ENCODE peak calls at places on chromosomes 3 and 15, in ten cellular contexts. One of them, this sample, is unnamed.

GRCh38 chr15:75659928-75660645 is 12.4 kb downstream of the SNX33 start:
- DNase-seq in HCT116: no peak
- DNase-seq in endothelial cell of umbilical vein: no peak
- DNase-seq in breast epithelium: no peak
- DNase-seq in HepG2: no peak
- DNase-seq in sigmoid colon: no peak
- DNase-seq in suprapubic skin: no peak
- DNase-seq in spleen: no peak
- DNase-seq in transverse colon: no peak
- DNase-seq in stomach: no peak
- DNase-seq in this sample: no peak

GRCh38 chr3:14774431-14774830 is 44.3 kb upstream of the FGD5 start:
- DNase-seq in sigmoid colon: peak; percentile 39
- DNase-seq in HCT116: no peak
- DNase-seq in HepG2: no peak
- DNase-seq in transverse colon: no peak
- DNase-seq in endothelial cell of umbilical vein: no peak
- DNase-seq in spleen: peak; percentile 48
- DNase-seq in suprapubic skin: peak; percentile 59
- DNase-seq in stomach: peak; percentile 23
- DNase-seq in breast epithelium: no peak
- DNase-seq in this sample: no peak

GRCh38 chr15:58504674-58505234 is 73.0 kb downstream of the LIPC start:
- DNase-seq in breast epithelium: no peak
- DNase-seq in transverse colon: no peak
- DNase-seq in HepG2: no peak
- DNase-seq in suprapubic skin: no peak
- DNase-seq in sigmoid colon: no peak
- DNase-seq in spleen: no peak
- DNase-seq in HCT116: no peak
- DNase-seq in endothelial cell of umbilical vein: no peak
- DNase-seq in stomach: no peak
- DNase-seq in this sample: no peak

GRCh38 chr3:183498634-183499033 is 56.9 kb downstream of the KLHL6 start:
- DNase-seq in spleen: no peak
- DNase-seq in HCT116: no peak
- DNase-seq in transverse colon: no peak
- DNase-seq in breast epithelium: no peak
- DNase-seq in endothelial cell of umbilical vein: no peak
- DNase-seq in sigmoid colon: no peak
- DNase-seq in stomach: no peak
- DNase-seq in suprapubic skin: no peak
- DNase-seq in HepG2: peak; percentile 16
- DNase-seq in this sample: no peak

GRCh38 chr15:65082303-65082958 is 5.9 kb downstream of the KBTBD13 start:
- DNase-seq in HepG2: no peak
- DNase-seq in endothelial cell of umbilical vein: no peak
- DNase-seq in suprapubic skin: no peak
- DNase-seq in transverse colon: peak; percentile 69
- DNase-seq in stomach: no peak
- DNase-seq in HCT116: no peak
- DNase-seq in spleen: no peak
- DNase-seq in breast epithelium: no peak
- DNase-seq in sigmoid colon: no peak
- DNase-seq in this sample: peak; percentile 22

GRCh38 chr3:141083831-141084624 is 32.9 kb downstream of the SPSB4 start:
- DNase-seq in stomach: no peak
- DNase-seq in HepG2: no peak
- DNase-seq in suprapubic skin: no peak
- DNase-seq in endothelial cell of umbilical vein: no peak
- DNase-seq in HCT116: no peak
- DNase-seq in spleen: peak; percentile 58
- DNase-seq in sigmoid colon: no peak
- DNase-seq in breast epithelium: no peak
- DNase-seq in transverse colon: no peak
- DNase-seq in this sample: no peak

GRCh38 chr3:129021140-129021551 is 20.0 kb downstream of the EFCC1 start:
- DNase-seq in endothelial cell of umbilical vein: no peak
- DNase-seq in suprapubic skin: no peak
- DNase-seq in HCT116: no peak
- DNase-seq in transverse colon: no peak
- DNase-seq in HepG2: peak; percentile 24
- DNase-seq in sigmoid colon: no peak
- DNase-seq in spleen: peak; percentile 14
- DNase-seq in stomach: no peak
- DNase-seq in breast epithelium: no peak
- DNase-seq in this sample: no peak

GRCh38 chr3:58924581-58924980 is 125.2 kb downstream of the CFAP20DC start:
- DNase-seq in stomach: no peak
- DNase-seq in sigmoid colon: no peak
- DNase-seq in transverse colon: no peak
- DNase-seq in spleen: no peak
- DNase-seq in endothelial cell of umbilical vein: no peak
- DNase-seq in HepG2: no peak
- DNase-seq in suprapubic skin: no peak
- DNase-seq in HCT116: no peak
- DNase-seq in breast epithelium: no peak
- DNase-seq in this sample: no peak

GRCh38 chr3:5037828-5038227 is 58.6 kb downstream of the BHLHE40 start:
- DNase-seq in endothelial cell of umbilical vein: no peak
- DNase-seq in stomach: no peak
- DNase-seq in breast epithelium: no peak
- DNase-seq in HCT116: no peak
- DNase-seq in sigmoid colon: no peak
- DNase-seq in transverse colon: no peak
- DNase-seq in spleen: peak; percentile 10
- DNase-seq in suprapubic skin: no peak
- DNase-seq in HepG2: no peak
- DNase-seq in this sample: no peak

GRCh38 chr15:60844431-60845174 is 365.7 kb upstream of the ICE2 start:
- DNase-seq in suprapubic skin: no peak
- DNase-seq in breast epithelium: no peak
- DNase-seq in sigmoid colon: no peak
- DNase-seq in spleen: no peak
- DNase-seq in endothelial cell of umbilical vein: no peak
- DNase-seq in transverse colon: peak; percentile 24
- DNase-seq in HepG2: no peak
- DNase-seq in stomach: no peak
- DNase-seq in HCT116: no peak
- DNase-seq in this sample: no peak

GRCh38 chr3:176789281-176789705 is 408.0 kb downstream of the TBL1XR1 start:
- DNase-seq in sigmoid colon: no peak
- DNase-seq in HCT116: no peak
- DNase-seq in endothelial cell of umbilical vein: no peak
- DNase-seq in breast epithelium: no peak
- DNase-seq in transverse colon: no peak
- DNase-seq in suprapubic skin: no peak
- DNase-seq in stomach: no peak
- DNase-seq in HepG2: no peak
- DNase-seq in spleen: no peak
- DNase-seq in this sample: no peak

DNA sequence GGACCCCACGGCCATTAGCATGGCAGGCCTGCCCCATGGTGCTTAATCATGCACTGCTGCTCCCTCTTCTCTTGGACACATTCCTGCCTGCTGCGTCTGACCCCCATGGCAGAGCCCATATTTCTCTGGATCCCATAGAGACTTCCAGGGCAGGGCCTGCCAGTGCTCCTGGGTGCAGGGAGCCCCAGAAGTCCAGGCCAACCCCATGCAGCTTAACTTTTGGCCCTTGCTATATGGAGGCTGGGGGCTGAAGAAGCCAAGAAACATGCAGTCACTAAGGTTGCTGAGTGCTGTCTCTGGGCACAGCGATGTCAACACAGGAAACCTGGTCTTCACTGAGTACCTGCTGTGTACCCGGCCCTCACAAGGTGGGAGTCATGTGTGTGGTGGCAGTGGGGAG is 11.3 kb upstream of the PRKCD start:
- DNase-seq in breast epithelium: no peak
- DNase-seq in suprapubic skin: no peak
- DNase-seq in endothelial cell of umbilical vein: no peak
- DNase-seq in spleen: no peak
- DNase-seq in HCT116: no peak
- DNase-seq in HepG2: no peak
- DNase-seq in sigmoid colon: no peak
- DNase-seq in stomach: no peak
- DNase-seq in transverse colon: no peak
- DNase-seq in this sample: no peak
- H3K4me1 ChIP-seq in breast epithelium: peaks cover 14% of the 10 kb centered on the region
- H3K4me1 ChIP-seq in suprapubic skin: peaks cover 26% of the 10 kb centered on the region
- H3K4me1 ChIP-seq in endothelial cell of umbilical vein: no peaks in the 10 kb centered on the region
- H3K4me1 ChIP-seq in spleen: peaks cover 20% of the 10 kb centered on the region
- H3K4me1 ChIP-seq in HCT116: peaks cover 21% of the 10 kb centered on the region
- H3K4me1 ChIP-seq in HepG2: peaks cover 65% of the 10 kb centered on the region
- H3K4me1 ChIP-seq in sigmoid colon: no peaks in the 10 kb centered on the region
- H3K4me1 ChIP-seq in stomach: peaks cover 77% of the 10 kb centered on the region
- H3K4me1 ChIP-seq in transverse colon: peaks cover 78% of the 10 kb centered on the region
- H3K4me1 ChIP-seq in this sample: peaks cover 50% of the 10 kb centered on the region

GRCh38 chr3:15955968-15956367 is 158.2 kb upstream of the ANKRD28 start:
- DNase-seq in HCT116: no peak
- DNase-seq in HepG2: no peak
- DNase-seq in suprapubic skin: no peak
- DNase-seq in endothelial cell of umbilical vein: no peak
- DNase-seq in breast epithelium: no peak
- DNase-seq in sigmoid colon: no peak
- DNase-seq in stomach: no peak
- DNase-seq in transverse colon: no peak
- DNase-seq in spleen: no peak
- DNase-seq in this sample: no peak

GRCh38 chr3:15958692-15959433 is 161.1 kb upstream of the ANKRD28 start:
- DNase-seq in endothelial cell of umbilical vein: peak; percentile 37
- DNase-seq in breast epithelium: no peak
- DNase-seq in stomach: no peak
- DNase-seq in HCT116: no peak
- DNase-seq in suprapubic skin: no peak
- DNase-seq in sigmoid colon: no peak
- DNase-seq in transverse colon: no peak
- DNase-seq in HepG2: no peak
- DNase-seq in spleen: no peak
- DNase-seq in this sample: no peak

GRCh38 chr3:15964605-15965061 is 166.9 kb upstream of the ANKRD28 start:
- DNase-seq in suprapubic skin: no peak
- DNase-seq in stomach: no peak
- DNase-seq in spleen: no peak
- DNase-seq in sigmoid colon: peak; percentile 70
- DNase-seq in endothelial cell of umbilical vein: peak; percentile 50
- DNase-seq in HepG2: no peak
- DNase-seq in breast epithelium: no peak
- DNase-seq in transverse colon: no peak
- DNase-seq in HCT116: no peak
- DNase-seq in this sample: no peak

GRCh38 chr3:15953841-15954240 is 156.1 kb upstream of the ANKRD28 start:
- DNase-seq in endothelial cell of umbilical vein: no peak
- DNase-seq in breast epithelium: no peak
- DNase-seq in stomach: no peak
- DNase-seq in transverse colon: no peak
- DNase-seq in spleen: no peak
- DNase-seq in sigmoid colon: no peak
- DNase-seq in HCT116: peak; percentile 10
- DNase-seq in suprapubic skin: no peak
- DNase-seq in HepG2: no peak
- DNase-seq in this sample: no peak

DNA sequence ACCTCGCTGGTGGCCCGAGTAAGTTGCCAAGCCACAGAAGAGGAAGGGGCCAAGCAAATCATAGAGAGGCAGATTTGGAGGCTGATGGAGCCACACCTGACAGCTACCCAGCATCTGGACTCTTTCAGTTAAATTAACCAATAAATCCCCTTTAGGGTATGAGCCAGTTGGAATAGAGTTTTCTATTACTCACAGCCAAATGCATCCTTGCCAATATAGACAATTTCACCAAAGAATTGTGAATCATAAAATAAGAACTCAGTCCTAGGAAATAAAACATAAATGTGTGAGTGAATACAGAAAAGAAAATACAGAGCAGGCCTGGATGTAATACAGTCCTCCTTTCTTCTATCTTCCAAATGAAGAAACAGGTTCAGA is 161.6 kb upstream of the ANKRD28 start:
- DNase-seq in breast epithelium: no peak
- DNase-seq in sigmoid colon: no peak
- DNase-seq in transverse colon: no peak
- DNase-seq in suprapubic skin: no peak
- DNase-seq in HCT116: no peak
- DNase-seq in endothelial cell of umbilical vein: no peak
- DNase-seq in stomach: no peak
- DNase-seq in spleen: no peak
- DNase-seq in HepG2: no peak
- DNase-seq in this sample: no peak
- TF ChIP-seq POLR2AphosphoS5 in breast epithelium: no peak
- TF ChIP-seq POLR2AphosphoS5 in sigmoid colon: no peak
- TF ChIP-seq POLR2AphosphoS5 in transverse colon: no peak
- TF ChIP-seq POLR2AphosphoS5 in suprapubic skin: no peak
- TF ChIP-seq POLR2AphosphoS5 in HCT116: no peak
- TF ChIP-seq POLR2AphosphoS5 in endothelial cell of umbilical vein: no peak
- TF ChIP-seq POLR2AphosphoS5 in stomach: no peak
- TF ChIP-seq POLR2AphosphoS5 in spleen: no peak
- TF ChIP-seq POLR2AphosphoS5 in HepG2: no peak
- TF ChIP-seq POLR2AphosphoS5 in this sample: no peak

GRCh38 chr3:152192050-152192449 is 76.7 kb upstream of the MBNL1 start:
- DNase-seq in stomach: no peak
- DNase-seq in transverse colon: no peak
- DNase-seq in sigmoid colon: no peak
- DNase-seq in HCT116: no peak
- DNase-seq in spleen: no peak
- DNase-seq in suprapubic skin: no peak
- DNase-seq in breast epithelium: no peak
- DNase-seq in endothelial cell of umbilical vein: no peak
- DNase-seq in HepG2: no peak
- DNase-seq in this sample: no peak
- H3K4me1 ChIP-seq in stomach: peaks cover 41% of the 10 kb centered on the region
- H3K4me1 ChIP-seq in transverse colon: peaks cover 4% of the 10 kb centered on the region
- H3K4me1 ChIP-seq in sigmoid colon: peaks cover 4% of the 10 kb centered on the region
- H3K4me1 ChIP-seq in HCT116: no peaks in the 10 kb centered on the region
- H3K4me1 ChIP-seq in spleen: peaks cover 50% of the 10 kb centered on the region
- H3K4me1 ChIP-seq in suprapubic skin: no peaks in the 10 kb centered on the region
- H3K4me1 ChIP-seq in breast epithelium: no peaks in the 10 kb centered on the region
- H3K4me1 ChIP-seq in endothelial cell of umbilical vein: no peaks in the 10 kb centered on the region
- H3K4me1 ChIP-seq in HepG2: peaks cover 12% of the 10 kb centered on the region
- H3K4me1 ChIP-seq in this sample: no peaks in the 10 kb centered on the region

DNA sequence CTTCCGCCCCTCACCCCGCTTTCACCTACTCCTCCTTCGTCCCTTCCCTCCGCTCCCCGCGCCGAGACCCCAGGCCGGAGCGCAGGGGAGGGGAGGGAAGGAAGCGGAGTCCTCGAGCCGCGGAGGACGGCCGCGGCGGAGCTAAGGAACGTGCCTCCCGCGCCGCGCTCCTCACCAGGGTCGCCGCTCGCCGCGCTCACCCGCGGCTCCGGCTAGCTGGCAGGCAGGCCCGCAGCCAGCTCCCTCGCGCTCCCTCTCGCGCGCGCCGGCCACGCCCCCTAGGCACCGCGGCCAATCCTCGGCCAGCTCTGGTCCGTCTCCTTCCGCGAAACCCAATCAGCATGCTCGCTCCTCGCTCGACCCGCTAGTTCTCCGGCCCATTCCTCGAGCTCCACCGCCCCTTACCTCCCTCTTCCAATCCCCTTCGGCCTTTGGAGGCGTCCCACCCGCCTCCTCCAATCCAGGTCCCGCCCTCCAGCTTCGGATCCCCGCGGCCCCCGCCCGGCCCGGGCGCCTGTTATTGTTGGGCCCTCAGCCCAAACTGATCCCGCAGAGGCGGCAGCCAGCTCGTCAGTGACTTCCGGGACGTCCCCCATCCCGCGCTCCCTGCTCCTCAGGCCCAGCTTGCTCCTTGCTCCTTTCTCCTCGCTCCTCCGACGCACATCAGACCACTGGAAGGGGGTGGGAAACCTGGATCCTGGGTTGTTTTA is at the start of gene DCBLD2:
- DNase-seq in endothelial cell of umbilical vein: peak; percentile 99
- DNase-seq in HCT116: peak; percentile 96
- DNase-seq in HepG2: peak; percentile 97
- DNase-seq in spleen: peak; percentile 96
- DNase-seq in sigmoid colon: peak; percentile 99
- DNase-seq in suprapubic skin: peak; percentile 99
- DNase-seq in transverse colon: peak; percentile 97
- DNase-seq in stomach: peak; percentile 96
- DNase-seq in breast epithelium: peak; percentile 97
- DNase-seq in this sample: peak; percentile 98
- TF ChIP-seq POLR2AphosphoS5 in endothelial cell of umbilical vein: peak; percentile 97
- TF ChIP-seq POLR2AphosphoS5 in HCT116: peak; percentile 94
- TF ChIP-seq POLR2AphosphoS5 in HepG2: peak; percentile 69
- TF ChIP-seq POLR2AphosphoS5 in spleen: peak; percentile 89
- TF ChIP-seq POLR2AphosphoS5 in sigmoid colon: peak; percentile 86
- TF ChIP-seq POLR2AphosphoS5 in suprapubic skin: peak; percentile 26
- TF ChIP-seq POLR2AphosphoS5 in transverse colon: peak; percentile 85
- TF ChIP-seq POLR2AphosphoS5 in stomach: peak; percentile 80
- TF ChIP-seq POLR2AphosphoS5 in breast epithelium: peak; percentile 58
- TF ChIP-seq POLR2AphosphoS5 in this sample: peak; percentile 83

This sample was measured in prostate gland.